ENCODE peak calls at places on chromosomes 4 and X, in ten cellular contexts. H, A, S, J, T, G, Q, V, F and M are unnamed samples.

GRCh38 chr4:6944311-6945051 is 34.9 kb downstream of the TBC1D14 start:
- DNase-seq in H (no peak), A (peak), S (no peak), J (no peak), T (no peak), G (no peak), Q (no peak), V (no peak), F (no peak), M (no peak)

GRCh38 chrX:50813843-50814661 is at the start of gene SHROOM4:
- DNase-seq in H (peak), A (peak), S (peak), J (peak), T (peak), G (no peak), Q (peak), V (peak), F (no peak), M (no peak)

GRCh38 chr4:61199869-61200194 is 294 bp upstream of the ADGRL3 start:
- DNase-seq in H (no peak), A (no peak), S (no peak), J (no peak), T (no peak), G (no peak), Q (no peak), V (no peak), F (no peak), M (no peak)

GRCh38 chr4:156718226-156718625 is 253.4 kb downstream of the PDGFC start:
- DNase-seq in H (no peak), A (no peak), S (no peak), J (no peak), T (no peak), G (no peak), Q (peak), V (no peak), F (no peak), M (no peak)

GRCh38 chr4:8394125-8394524 is 46.4 kb downstream of the ACOX3 start:
- DNase-seq in H (no peak), A (peak), S (peak), J (peak), T (peak), G (no peak), Q (peak), V (peak), F (no peak), M (no peak)

GRCh38 chr4:24511371-24512063 is 72.8 kb downstream of the DHX15 start:
- DNase-seq in H (no peak), A (no peak), S (no peak), J (no peak), T (no peak), G (no peak), Q (peak), V (no peak), F (no peak), M (no peak)

GRCh38 chr4:156321203-156321602 is 367.5 kb upstream of the CTSO start:
- DNase-seq in H (no peak), A (peak), S (no peak), J (no peak), T (no peak), G (no peak), Q (peak), V (no peak), F (no peak), M (no peak)

GRCh38 chr4:7394681-7395451 is 39.9 kb downstream of the PSAPL1 start:
- DNase-seq in H (peak), A (no peak), S (no peak), J (peak), T (no peak), G (no peak), Q (no peak), V (no peak), F (no peak), M (no peak)

GRCh38 chr4:25654031-25654970 is 1.4 kb upstream of the SLC34A2 start:
- DNase-seq in H (no peak), A (no peak), S (no peak), J (no peak), T (peak), G (no peak), Q (peak), V (no peak), F (no peak), M (no peak)

GRCh38 chrX:84162401-84162800 is 25.6 kb downstream of the RPS6KA6 start:
- DNase-seq in H (no peak), A (no peak), S (no peak), J (no peak), T (no peak), G (no peak), Q (no peak), V (no peak), F (no peak), M (no peak)

GRCh38 chrX:150547511-150548115 is 20.8 kb upstream of the MTM1 start:
- DNase-seq in H (peak), A (peak), S (peak), J (peak), T (peak), G (peak), Q (peak), V (peak), F (no peak), M (peak)

GRCh38 chr4:89492476-89493110 is 185.0 kb upstream of the GPRIN3 start:
- DNase-seq in H (no peak), A (peak), S (no peak), J (no peak), T (no peak), G (no peak), Q (peak), V (no peak), F (no peak), M (no peak)

GRCh38 chrX:50996930-50997329 is 86.4 kb downstream of the BMP15 start:
- DNase-seq in H (no peak), A (no peak), S (no peak), J (no peak), T (no peak), G (no peak), Q (no peak), V (no peak), F (no peak), M (no peak)

GRCh38 chr4:7831330-7831729 is 108.3 kb downstream of the AFAP1 start:
- DNase-seq in H (no peak), A (peak), S (no peak), J (no peak), T (no peak), G (no peak), Q (peak), V (no peak), F (no peak), M (no peak)

GRCh38 chr4:142567199-142567598 is 278.9 kb downstream of the INPP4B start:
- DNase-seq in H (no peak), A (no peak), S (no peak), J (no peak), T (no peak), G (no peak), Q (no peak), V (no peak), F (no peak), M (no peak)

GRCh38 chrX:47523297-47523696 is 37.7 kb upstream of the ARAF start:
- DNase-seq in H (peak), A (peak), S (peak), J (peak), T (peak), G (no peak), Q (peak), V (peak), F (peak), M (peak)

GRCh38 chrX:44474410-44474809 is 68.2 kb downstream of the FUNDC1 start:
- DNase-seq in H (no peak), A (peak), S (no peak), J (no peak), T (no peak), G (no peak), Q (no peak), V (no peak), F (no peak), M (peak)

GRCh38 chr4:69986663-69987062 is 9.1 kb upstream of the STATH start:
- DNase-seq in H (no peak), A (no peak), S (no peak), J (no peak), T (no peak), G (no peak), Q (no peak), V (no peak), F (no peak), M (no peak)

GRCh38 chr4:1002131-1002630 is 9.0 kb upstream of the SLC26A1 start:
- DNase-seq in H (no peak), A (no peak), S (no peak), J (peak), T (no peak), G (no peak), Q (peak), V (peak), F (no peak), M (no peak)

GRCh38 chr4:121597346-121597934 is 99.3 kb downstream of the ANXA5 start:
- DNase-seq in H (no peak), A (peak), S (no peak), J (no peak), T (no peak), G (no peak), Q (peak), V (no peak), F (no peak), M (no peak)

DNA sequence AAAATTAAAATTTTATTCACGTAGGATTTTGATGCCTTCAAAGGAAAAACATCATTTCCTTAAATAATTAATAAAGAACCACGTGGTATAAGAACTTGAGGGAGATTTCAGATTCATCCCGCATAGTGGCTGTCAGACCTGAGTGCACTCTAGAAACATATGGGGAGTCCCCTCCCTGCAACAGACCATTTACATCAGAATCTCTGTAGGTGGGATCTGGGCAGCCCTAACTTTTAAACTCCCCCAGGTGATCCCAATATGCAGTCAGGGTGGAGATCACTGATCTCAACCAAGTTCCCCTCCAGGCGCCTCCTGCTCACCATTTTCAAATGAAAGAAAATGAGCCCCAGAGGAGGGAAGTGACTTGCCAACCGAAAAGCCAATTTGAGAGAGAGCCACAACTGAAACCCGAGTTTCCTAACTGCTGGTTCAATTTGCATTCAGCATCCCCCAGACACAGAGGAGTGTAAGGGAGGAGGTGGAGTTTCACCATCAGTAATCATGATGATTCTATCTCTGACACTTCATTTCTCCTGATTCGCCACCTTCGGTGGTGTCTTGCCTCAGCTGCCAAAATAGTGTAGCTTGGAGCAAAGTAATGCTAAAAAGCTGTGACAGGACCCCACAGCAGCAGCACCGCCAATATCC is 11.4 kb downstream of the RNF150 start:
- DNase-seq in H (no peak), A (no peak), S (no peak), J (no peak), T (no peak), G (no peak), Q (no peak), V (no peak), F (no peak), M (no peak)
- H3K4me3 ChIP-seq in H (no peak), A (no peak), S (no peak), J (no peak), T (no peak), G (no peak), Q (no peak), V (no peak), F (no peak), M (no peak)

GRCh38 chr4:18106620-18107019 is 85.1 kb upstream of the LCORL start:
- DNase-seq in H (no peak), A (no peak), S (no peak), J (peak), T (no peak), G (no peak), Q (no peak), V (no peak), F (no peak), M (no peak)
- TF ChIP-seq CTCF in H (no peak), A (no peak), S (no peak), J (no peak), T (no peak), G (no peak), Q (no peak), V (no peak), F (no peak), M (no peak)

DNA sequence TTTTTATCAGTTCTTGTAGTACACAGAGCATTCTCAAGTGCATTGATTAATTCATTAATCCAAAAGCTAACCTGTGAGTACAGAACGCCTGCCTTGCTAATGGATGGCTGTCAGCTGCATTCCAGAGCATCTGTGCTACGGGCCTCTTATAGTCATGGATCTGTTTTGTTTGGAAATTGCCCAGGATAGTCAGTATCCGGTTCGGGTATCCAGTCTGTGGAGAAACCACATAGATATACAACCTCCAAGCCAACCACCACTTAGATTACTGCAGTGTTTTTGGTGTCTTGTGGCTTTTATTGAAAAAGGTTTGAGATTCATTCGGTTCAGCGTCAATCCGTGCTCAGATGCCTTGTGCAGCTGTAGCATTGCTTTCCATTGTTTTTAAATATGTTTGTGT is 4.0 kb downstream of the LAP3 start:
- DNase-seq in H (no peak), A (peak), S (no peak), J (no peak), T (no peak), G (no peak), Q (peak), V (no peak), F (no peak), M (no peak)
- H3K4me3 ChIP-seq in H (no peak), A (no peak), S (peak), J (no peak), T (no peak), G (no peak), Q (no peak), V (no peak), F (no peak), M (no peak)

DNA sequence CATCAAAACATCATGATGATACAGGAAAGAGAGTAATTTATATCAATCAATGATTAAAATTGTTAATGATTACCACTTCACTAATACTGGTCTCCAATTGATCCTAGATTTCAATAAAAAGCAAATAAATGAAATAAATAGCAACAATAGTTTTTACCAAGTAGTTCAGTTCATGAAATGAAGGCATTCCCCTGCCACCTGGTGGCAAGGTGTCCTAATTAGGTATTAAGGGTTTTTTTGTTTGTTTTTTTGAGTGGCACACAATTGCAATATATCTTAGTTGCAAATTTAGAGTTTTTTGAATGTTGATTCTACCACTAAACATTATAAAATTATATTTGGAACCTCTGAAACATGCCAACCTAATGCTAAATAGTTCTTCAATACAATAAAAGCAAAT is 157.4 kb upstream of the PDE5A start:
- DNase-seq in H (no peak), A (peak), S (no peak), J (peak), T (no peak), G (no peak), Q (peak), V (no peak), F (no peak), M (no peak)
- TF ChIP-seq CTCF in H (peak), A (no peak), S (peak), J (peak), T (no peak), G (peak), Q (peak), V (no peak), F (peak), M (no peak)

DNA sequence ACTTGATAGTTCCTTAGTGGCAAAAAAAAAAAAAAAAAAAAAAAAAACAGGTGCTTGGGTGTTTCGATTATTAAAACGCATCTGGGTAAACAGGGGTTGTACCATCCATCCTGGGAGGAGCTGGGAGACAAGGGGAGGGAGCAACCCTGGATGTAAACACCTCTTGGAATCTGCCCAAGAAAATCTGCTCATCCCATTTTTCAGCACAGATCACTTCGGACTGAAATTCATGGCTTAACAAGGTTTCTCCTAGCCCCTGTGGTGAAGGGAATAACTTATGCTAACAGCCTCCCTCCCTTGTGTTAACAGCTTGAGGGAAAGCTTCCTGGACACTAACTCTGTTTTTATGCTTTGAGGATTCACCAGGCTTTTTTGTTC is 1.7 kb downstream of the BMP3 start:
- DNase-seq in H (no peak), A (no peak), S (no peak), J (no peak), T (no peak), G (no peak), Q (no peak), V (no peak), F (no peak), M (no peak)
- H3K4me3 ChIP-seq in H (no peak), A (no peak), S (no peak), J (no peak), T (no peak), G (no peak), Q (no peak), V (no peak), F (no peak), M (no peak)

GRCh38 chr4:94171616-94172015 is 36.0 kb upstream of the SMARCAD1 start:
- DNase-seq in H (peak), A (peak), S (no peak), J (no peak), T (no peak), G (no peak), Q (peak), V (no peak), F (no peak), M (peak)
- TF ChIP-seq CTCF in H (peak), A (peak), S (no peak), J (no peak), T (no peak), G (no peak), Q (peak), V (no peak), F (peak), M (peak)